ENCODE peak calls at places on chromosomes 7 and 10, in six cellular contexts. One of them, this sample, is unnamed.

GRCh38 chr10:31926765-31927596 is 1.6 kb downstream of the ARHGAP12 start:
- DNase-seq in A549: peak; percentile 38
- DNase-seq in HepG2: no peak
- DNase-seq in GM12878: no peak
- DNase-seq in endothelial cell of umbilical vein: peak; percentile 11
- DNase-seq in K562: peak; percentile 34
- DNase-seq in this sample: peak; percentile 9

GRCh38 chr7:140175221-140176218 is 1.3 kb downstream of the KDM7A start:
- DNase-seq in A549: peak; percentile 94
- DNase-seq in HepG2: peak; percentile 96
- DNase-seq in GM12878: peak; percentile 84
- DNase-seq in endothelial cell of umbilical vein: peak; percentile 95
- DNase-seq in K562: peak; percentile 95
- DNase-seq in this sample: peak; percentile 98

GRCh38 chr10:69730251-69731156 is 71.2 kb upstream of the COL13A1 start:
- DNase-seq in A549: no peak
- DNase-seq in HepG2: no peak
- DNase-seq in GM12878: no peak
- DNase-seq in endothelial cell of umbilical vein: no peak
- DNase-seq in K562: no peak
- DNase-seq in this sample: no peak

GRCh38 chr7:8035647-8036518 is 67.3 kb downstream of the GLCCI1 start:
- DNase-seq in A549: peak; percentile 35
- DNase-seq in HepG2: peak; percentile 44
- DNase-seq in GM12878: peak; percentile 23
- DNase-seq in endothelial cell of umbilical vein: peak; percentile 46
- DNase-seq in K562: peak; percentile 24
- DNase-seq in this sample: peak; percentile 63

GRCh38 chr10:122113161-122113944 is 124.4 kb downstream of the TACC2 start:
- DNase-seq in A549: peak; percentile 77
- DNase-seq in HepG2: peak; percentile 78
- DNase-seq in GM12878: no peak
- DNase-seq in endothelial cell of umbilical vein: peak; percentile 77
- DNase-seq in K562: no peak
- DNase-seq in this sample: peak; percentile 62

GRCh38 chr7:2202361-2202761 is 30.4 kb downstream of the MAD1L1 start:
- DNase-seq in A549: no peak
- DNase-seq in HepG2: no peak
- DNase-seq in GM12878: no peak
- DNase-seq in endothelial cell of umbilical vein: no peak
- DNase-seq in K562: no peak
- DNase-seq in this sample: no peak

GRCh38 chr7:149125189-149125863 is 798 bp downstream of the ZNF425 start:
- DNase-seq in A549: no peak
- DNase-seq in HepG2: no peak
- DNase-seq in GM12878: no peak
- DNase-seq in endothelial cell of umbilical vein: no peak
- DNase-seq in K562: no peak
- DNase-seq in this sample: no peak

GRCh38 chr7:155901176-155901575 is 88.9 kb upstream of the SHH start:
- DNase-seq in A549: no peak
- DNase-seq in HepG2: no peak
- DNase-seq in GM12878: no peak
- DNase-seq in endothelial cell of umbilical vein: no peak
- DNase-seq in K562: no peak
- DNase-seq in this sample: no peak

GRCh38 chr7:69906309-69906995 is 308.2 kb downstream of the AUTS2 start:
- DNase-seq in A549: no peak
- DNase-seq in HepG2: no peak
- DNase-seq in GM12878: peak; percentile 97
- DNase-seq in endothelial cell of umbilical vein: no peak
- DNase-seq in K562: peak; percentile 6
- DNase-seq in this sample: peak; percentile 90

GRCh38 chr10:20622522-20623270 is 274.4 kb downstream of the NEBL start:
- DNase-seq in A549: peak; percentile 65
- DNase-seq in HepG2: peak; percentile 6
- DNase-seq in GM12878: no peak
- DNase-seq in endothelial cell of umbilical vein: no peak
- DNase-seq in K562: no peak
- DNase-seq in this sample: no peak

GRCh38 chr7:142355328-142355727 is 97.5 kb upstream of the PRSS58 start:
- DNase-seq in A549: no peak
- DNase-seq in HepG2: no peak
- DNase-seq in GM12878: no peak
- DNase-seq in endothelial cell of umbilical vein: no peak
- DNase-seq in K562: no peak
- DNase-seq in this sample: no peak

GRCh38 chr7:111832159-111832558 is 269.9 kb upstream of the IMMP2L start:
- DNase-seq in A549: no peak
- DNase-seq in HepG2: no peak
- DNase-seq in GM12878: no peak
- DNase-seq in endothelial cell of umbilical vein: no peak
- DNase-seq in K562: no peak
- DNase-seq in this sample: no peak

GRCh38 chr7:66697451-66698438 is 42.8 kb upstream of the RABGEF1 start:
- DNase-seq in A549: no peak
- DNase-seq in HepG2: peak; percentile 33
- DNase-seq in GM12878: no peak
- DNase-seq in endothelial cell of umbilical vein: no peak
- DNase-seq in K562: no peak
- DNase-seq in this sample: no peak

GRCh38 chr10:32271617-32272016 is 75.3 kb downstream of the EPC1 start:
- DNase-seq in A549: no peak
- DNase-seq in HepG2: no peak
- DNase-seq in GM12878: no peak
- DNase-seq in endothelial cell of umbilical vein: no peak
- DNase-seq in K562: no peak
- DNase-seq in this sample: no peak

GRCh38 chr10:77756319-77757232 is 119.0 kb upstream of the KCNMA1 start:
- DNase-seq in A549: peak; percentile 68
- DNase-seq in HepG2: peak; percentile 59
- DNase-seq in GM12878: no peak
- DNase-seq in endothelial cell of umbilical vein: peak; percentile 78
- DNase-seq in K562: peak; percentile 80
- DNase-seq in this sample: peak; percentile 74

GRCh38 chr10:46520941-46521340 is 35.5 kb downstream of the GPRIN2 start:
- DNase-seq in A549: no peak
- DNase-seq in HepG2: no peak
- DNase-seq in GM12878: no peak
- DNase-seq in endothelial cell of umbilical vein: no peak
- DNase-seq in K562: no peak
- DNase-seq in this sample: no peak

GRCh38 chr7:12747687-12748306 is 60.4 kb downstream of the ARL4A start:
- DNase-seq in A549: no peak
- DNase-seq in HepG2: no peak
- DNase-seq in GM12878: no peak
- DNase-seq in endothelial cell of umbilical vein: peak; percentile 34
- DNase-seq in K562: peak; percentile 92
- DNase-seq in this sample: no peak

GRCh38 chr7:26143298-26144044 is 8.5 kb upstream of the NFE2L3 start:
- DNase-seq in A549: peak; percentile 48
- DNase-seq in HepG2: no peak
- DNase-seq in GM12878: no peak
- DNase-seq in endothelial cell of umbilical vein: no peak
- DNase-seq in K562: no peak
- DNase-seq in this sample: no peak

DNA sequence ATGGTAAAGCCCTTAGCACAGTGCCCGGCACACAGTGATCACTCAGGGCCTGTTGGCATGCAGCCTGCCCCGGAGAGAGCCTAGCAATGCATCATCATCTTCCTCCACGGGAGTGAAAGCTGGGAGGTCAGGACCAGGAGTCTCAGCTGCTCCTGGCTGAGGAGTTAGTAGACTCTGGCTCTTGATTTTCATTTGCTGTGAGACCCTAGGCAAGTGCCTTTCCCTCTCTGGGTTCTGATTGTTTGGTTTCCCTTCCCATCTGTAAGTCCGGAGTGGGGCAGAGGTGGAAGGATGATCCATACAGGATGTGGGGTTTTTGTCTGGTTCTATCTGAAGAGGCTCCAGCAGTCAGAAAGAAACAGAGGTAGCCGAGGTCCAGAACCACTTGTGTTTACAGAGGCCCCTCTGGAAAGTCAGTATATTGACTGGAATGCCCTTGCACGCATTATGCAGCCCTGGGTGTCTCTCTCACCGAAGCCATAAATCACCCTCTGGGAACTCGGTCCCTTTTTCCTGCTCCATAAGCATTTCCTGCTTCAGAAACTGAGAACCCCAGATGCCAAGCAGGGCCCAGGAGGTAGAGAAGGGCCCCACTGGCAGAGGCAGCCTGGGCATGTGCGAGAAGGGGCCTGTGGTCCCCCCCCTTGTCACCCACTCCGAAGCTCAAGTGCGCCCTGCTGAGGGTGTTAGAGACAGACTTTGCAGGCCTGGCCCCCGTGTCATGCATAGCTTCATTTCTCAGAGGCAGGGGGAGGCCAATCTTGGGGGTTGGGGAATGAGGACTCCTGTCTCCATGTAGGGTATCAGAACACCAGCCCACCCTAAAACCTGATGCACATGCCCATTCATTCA is 8.5 kb downstream of the UNC5B start:
- DNase-seq in A549: no peak
- DNase-seq in HepG2: no peak
- DNase-seq in GM12878: no peak
- DNase-seq in endothelial cell of umbilical vein: no peak
- DNase-seq in K562: no peak
- DNase-seq in this sample: no peak
- H3K4me3 ChIP-seq in A549: no peak overlapping the region
- H3K4me3 ChIP-seq in HepG2: no peak overlapping the region
- H3K4me3 ChIP-seq in GM12878: no peak overlapping the region
- H3K4me3 ChIP-seq in endothelial cell of umbilical vein: no peak overlapping the region
- H3K4me3 ChIP-seq in K562: no peak overlapping the region
- H3K4me3 ChIP-seq in this sample: no peak overlapping the region

DNA sequence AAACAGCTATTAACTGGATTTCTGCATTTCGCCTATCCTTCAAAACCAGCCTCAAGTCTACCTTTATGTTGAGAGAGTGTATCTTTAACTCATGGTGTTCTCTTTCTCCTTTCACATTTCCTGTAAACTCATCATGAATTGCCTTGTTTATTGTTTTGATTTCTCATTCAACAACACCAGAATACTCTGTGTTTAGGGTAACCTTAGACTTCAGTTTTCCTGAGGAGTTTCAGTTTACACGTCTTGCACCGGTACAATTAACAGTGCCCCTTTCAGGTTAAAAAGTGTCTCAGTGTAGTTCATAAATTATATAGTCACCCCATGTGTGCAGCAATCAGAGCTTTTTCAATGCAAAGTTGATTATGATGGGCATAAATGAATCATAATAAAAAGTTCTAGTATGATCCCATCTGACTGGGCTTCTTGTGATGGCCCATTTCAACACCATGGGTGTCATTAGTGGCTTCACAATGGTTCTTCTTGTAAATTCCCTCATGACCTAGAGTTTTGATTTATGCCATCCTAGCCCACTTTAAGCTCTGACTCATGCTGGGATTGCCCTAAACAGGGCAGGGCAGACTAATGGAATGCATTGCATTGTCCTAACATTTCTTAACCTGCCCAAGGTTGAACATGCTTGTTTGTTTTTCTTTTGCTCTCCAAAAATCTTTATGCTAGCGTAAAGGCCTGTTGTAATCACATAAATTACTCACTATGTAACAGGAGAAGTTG is 22.0 kb downstream of the ITGB8 start:
- DNase-seq in A549: peak; percentile 95
- DNase-seq in HepG2: no peak
- DNase-seq in GM12878: no peak
- DNase-seq in endothelial cell of umbilical vein: peak; percentile 73
- DNase-seq in K562: no peak
- DNase-seq in this sample: no peak
- TF ChIP-seq MYC in A549: no peak
- TF ChIP-seq MYC in HepG2: no peak
- TF ChIP-seq MYC in GM12878: no peak
- TF ChIP-seq MYC in endothelial cell of umbilical vein: no peak
- TF ChIP-seq MYC in K562: no peak
- TF ChIP-seq MYC in this sample: no peak

GRCh38 chr10:29816801-29817558 is 182.2 kb upstream of the SVIL start:
- DNase-seq in A549: no peak
- DNase-seq in HepG2: no peak
- DNase-seq in GM12878: no peak
- DNase-seq in endothelial cell of umbilical vein: no peak
- DNase-seq in K562: no peak
- DNase-seq in this sample: no peak
- TF ChIP-seq POLR2A in A549: no peak
- TF ChIP-seq POLR2A in HepG2: no peak
- TF ChIP-seq POLR2A in GM12878: no peak
- TF ChIP-seq POLR2A in endothelial cell of umbilical vein: no peak
- TF ChIP-seq POLR2A in K562: no peak
- TF ChIP-seq POLR2A in this sample: no peak

DNA sequence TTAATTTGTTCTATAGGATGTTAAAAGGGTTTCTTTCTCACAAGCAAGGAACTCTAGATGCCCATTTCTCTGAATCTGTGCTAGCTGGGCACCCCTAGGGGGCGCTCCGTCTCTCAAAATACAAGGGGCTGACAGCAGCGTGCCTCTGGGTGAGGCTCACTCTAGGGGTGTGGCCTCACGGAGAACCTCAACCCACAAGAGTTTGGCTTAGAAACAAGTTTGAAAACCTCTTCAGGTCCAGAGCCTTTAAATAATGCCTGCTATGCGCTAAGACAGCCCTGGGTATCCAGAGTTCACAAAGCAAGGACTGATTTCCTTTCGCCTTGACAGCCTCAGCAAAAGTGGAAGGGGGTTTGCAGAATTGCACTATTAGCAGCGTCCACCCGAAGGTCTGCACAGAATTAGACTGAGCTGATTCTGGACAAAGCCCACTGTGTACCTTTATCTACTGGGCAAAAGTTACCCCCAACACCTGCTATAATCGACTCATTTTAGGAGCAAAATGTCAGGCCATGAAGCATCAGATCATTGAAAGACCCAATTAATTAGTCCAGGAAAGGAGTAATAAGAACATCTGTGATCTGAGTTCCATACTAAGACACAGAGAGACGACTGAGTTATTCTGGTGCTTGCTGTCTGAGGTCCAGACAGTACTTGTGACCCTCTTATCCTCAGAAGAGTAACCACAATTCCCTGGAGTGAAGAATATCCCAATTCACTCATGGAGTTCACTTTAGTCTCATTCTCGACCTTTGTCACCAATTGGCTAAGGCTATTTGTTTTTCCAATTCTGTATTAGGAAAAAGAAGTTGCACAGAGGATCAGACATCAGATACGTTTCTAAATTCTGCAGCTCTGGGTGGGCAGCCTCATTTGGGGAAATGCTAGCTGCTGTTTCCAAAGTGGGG is 574 bp upstream of the CPED1 start:
- DNase-seq in A549: peak; percentile 80
- DNase-seq in HepG2: peak; percentile 73
- DNase-seq in GM12878: peak; percentile 47
- DNase-seq in endothelial cell of umbilical vein: peak; percentile 89
- DNase-seq in K562: peak; percentile 100
- DNase-seq in this sample: peak; percentile 91
- H3K4me3 ChIP-seq in A549: peak overlapping the region; percentile 35
- H3K4me3 ChIP-seq in HepG2: peak overlapping the region; percentile 58
- H3K4me3 ChIP-seq in GM12878: peak overlapping the region; percentile 45
- H3K4me3 ChIP-seq in endothelial cell of umbilical vein: peak overlapping the region; percentile 64
- H3K4me3 ChIP-seq in K562: peak overlapping the region; percentile 63
- H3K4me3 ChIP-seq in this sample: peak overlapping the region; percentile 39

GRCh38 chr10:44756235-44756634 is 154.9 kb upstream of the TMEM72 start:
- DNase-seq in A549: no peak
- DNase-seq in HepG2: no peak
- DNase-seq in GM12878: no peak
- DNase-seq in endothelial cell of umbilical vein: peak; percentile 55
- DNase-seq in K562: no peak
- DNase-seq in this sample: no peak
- TF ChIP-seq MYC in A549: no peak
- TF ChIP-seq MYC in HepG2: no peak
- TF ChIP-seq MYC in GM12878: no peak
- TF ChIP-seq MYC in endothelial cell of umbilical vein: no peak
- TF ChIP-seq MYC in K562: no peak
- TF ChIP-seq MYC in this sample: no peak

GRCh38 chr10:89644967-89645741 is at the start of gene PANK1:
- DNase-seq in A549: peak; percentile 84
- DNase-seq in HepG2: peak; percentile 73
- DNase-seq in GM12878: peak; percentile 34
- DNase-seq in endothelial cell of umbilical vein: peak; percentile 83
- DNase-seq in K562: peak; percentile 71
- DNase-seq in this sample: peak; percentile 90
- TF ChIP-seq POLR2A in A549: peak; percentile 63
- TF ChIP-seq POLR2A in HepG2: no peak
- TF ChIP-seq POLR2A in GM12878: peak; percentile 81
- TF ChIP-seq POLR2A in endothelial cell of umbilical vein: peak; percentile 56
- TF ChIP-seq POLR2A in K562: peak; percentile 66
- TF ChIP-seq POLR2A in this sample: peak; percentile 67